ENCODE peak calls at places on chromosomes 1 and 21, in eight cellular contexts. K, Z, Q, L, N, V, G and B are unnamed samples.

GRCh38 chr1:12046749-12047119 is 16.4 kb upstream of the TNFRSF8 start:
- DNase-seq in K (no peak), Z (no peak), Q (no peak), L (no peak), N (no peak), V (no peak), G (no peak), B (no peak)

GRCh38 chr1:206794294-206794908 is 22.1 kb upstream of the IL10 start:
- DNase-seq in K (no peak), Z (no peak), Q (no peak), L (no peak), N (no peak), V (no peak), G (no peak), B (no peak)

GRCh38 chr1:52159033-52159789 is 17.3 kb downstream of the ZFYVE9 start:
- DNase-seq in K (no peak), Z (no peak), Q (no peak), L (no peak), N (no peak), V (no peak), G (no peak), B (no peak)

GRCh38 chr1:238558746-238559145 is 668.0 kb upstream of the ZP4 start:
- DNase-seq in K (no peak), Z (no peak), Q (no peak), L (no peak), N (no peak), V (no peak), G (no peak), B (no peak)

GRCh38 chr1:201019321-201019977 is 4.1 kb downstream of the KIF21B start:
- DNase-seq in K (peak), Z (no peak), Q (no peak), L (no peak), N (no peak), V (peak), G (no peak), B (no peak)

GRCh38 chr1:108963052-108963686 is at the start of gene CLCC1:
- DNase-seq in K (peak), Z (peak), Q (peak), L (peak), N (peak), V (peak), G (peak), B (peak)

GRCh38 chr1:19606817-19607706 is 37.0 kb upstream of the NBL1 start:
- DNase-seq in K (no peak), Z (no peak), Q (no peak), L (no peak), N (no peak), V (no peak), G (no peak), B (no peak)

GRCh38 chr1:37478890-37479254 is 4.5 kb downstream of the ZC3H12A start:
- DNase-seq in K (no peak), Z (no peak), Q (no peak), L (no peak), N (no peak), V (no peak), G (no peak), B (no peak)

GRCh38 chr1:51621161-51621560 is 4.3 kb downstream of the OSBPL9 start:
- DNase-seq in K (no peak), Z (no peak), Q (no peak), L (no peak), N (no peak), V (peak), G (no peak), B (peak)

GRCh38 chr1:86703696-86704455 is 500 bp upstream of the SH3GLB1 start:
- DNase-seq in K (no peak), Z (no peak), Q (no peak), L (no peak), N (no peak), V (peak), G (peak), B (peak)

GRCh38 chr1:34829250-34829649 is 30.3 kb downstream of the SMIM12 start:
- DNase-seq in K (no peak), Z (no peak), Q (no peak), L (no peak), N (no peak), V (no peak), G (no peak), B (no peak)

GRCh38 chr1:102687383-102687782 is 420.9 kb downstream of the COL11A1 start:
- DNase-seq in K (no peak), Z (no peak), Q (no peak), L (no peak), N (no peak), V (no peak), G (no peak), B (no peak)

GRCh38 chr1:215160351-215160750 is 77.8 kb downstream of the KCNK2 start:
- DNase-seq in K (no peak), Z (no peak), Q (no peak), L (no peak), N (no peak), V (no peak), G (no peak), B (no peak)

GRCh38 chr1:236913371-236914037 is 90.7 kb downstream of the MT1HL1 start:
- DNase-seq in K (no peak), Z (no peak), Q (no peak), L (no peak), N (no peak), V (peak), G (no peak), B (no peak)

GRCh38 chr21:35850542-35851103 is 209.7 kb downstream of the SETD4 start:
- DNase-seq in K (no peak), Z (no peak), Q (no peak), L (no peak), N (no peak), V (no peak), G (peak), B (no peak)

GRCh38 chr1:86704972-86705632 is 726 bp downstream of the SH3GLB1 start:
- DNase-seq in K (no peak), Z (peak), Q (no peak), L (peak), N (peak), V (peak), G (peak), B (peak)

GRCh38 chr1:204996981-204997380 is 46.0 kb upstream of the CNTN2 start:
- DNase-seq in K (no peak), Z (no peak), Q (no peak), L (no peak), N (no peak), V (no peak), G (no peak), B (no peak)

GRCh38 chr1:113804421-113805255 is 7.6 kb downstream of the RSBN1 start:
- DNase-seq in K (no peak), Z (peak), Q (no peak), L (no peak), N (no peak), V (peak), G (no peak), B (no peak)

GRCh38 chr1:58249729-58250586 is 296.6 kb downstream of the OMA1 start:
- DNase-seq in K (peak), Z (peak), Q (no peak), L (no peak), N (no peak), V (peak), G (no peak), B (peak)

DNA sequence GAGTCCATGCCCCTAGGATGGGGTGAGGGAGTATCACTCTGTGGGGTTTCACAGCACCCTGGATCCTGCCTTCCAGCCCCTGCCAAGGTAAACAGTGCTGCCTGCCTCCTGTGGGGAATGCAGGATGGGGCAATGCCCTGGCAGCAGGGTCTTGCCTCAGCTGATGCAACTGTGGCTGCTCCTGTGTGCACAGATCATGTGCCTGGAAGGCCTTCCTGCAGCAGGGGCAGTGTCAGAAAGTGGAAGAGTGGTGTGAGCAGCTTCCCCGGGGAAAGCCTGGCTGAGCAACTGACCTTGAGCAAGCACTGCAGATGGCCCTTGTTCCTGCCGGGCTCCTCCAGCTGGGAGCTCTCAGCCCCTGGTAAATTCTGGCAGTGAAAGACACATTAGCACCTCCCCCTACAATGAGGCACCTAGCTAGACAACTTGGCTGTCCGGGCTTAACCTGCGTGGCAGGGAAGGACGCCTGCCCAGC is 9.9 kb downstream of the TOR3A start:
- DNase-seq in K (no peak), Z (no peak), Q (no peak), L (no peak), N (peak), V (no peak), G (peak), B (no peak)
- TF ChIP-seq POLR2AphosphoS5 in K (no peak), Z (no peak), Q (no peak), L (no peak), N (peak), V (no peak), G (no peak), B (no peak)

GRCh38 chr1:151989131-151989868 is 4.4 kb downstream of the S100A10 start:
- DNase-seq in K (no peak), Z (no peak), Q (no peak), L (no peak), N (peak), V (no peak), G (peak), B (no peak)
- TF ChIP-seq POLR2AphosphoS5 in K (no peak), Z (peak), Q (no peak), L (no peak), N (no peak), V (no peak), G (peak), B (no peak)

DNA sequence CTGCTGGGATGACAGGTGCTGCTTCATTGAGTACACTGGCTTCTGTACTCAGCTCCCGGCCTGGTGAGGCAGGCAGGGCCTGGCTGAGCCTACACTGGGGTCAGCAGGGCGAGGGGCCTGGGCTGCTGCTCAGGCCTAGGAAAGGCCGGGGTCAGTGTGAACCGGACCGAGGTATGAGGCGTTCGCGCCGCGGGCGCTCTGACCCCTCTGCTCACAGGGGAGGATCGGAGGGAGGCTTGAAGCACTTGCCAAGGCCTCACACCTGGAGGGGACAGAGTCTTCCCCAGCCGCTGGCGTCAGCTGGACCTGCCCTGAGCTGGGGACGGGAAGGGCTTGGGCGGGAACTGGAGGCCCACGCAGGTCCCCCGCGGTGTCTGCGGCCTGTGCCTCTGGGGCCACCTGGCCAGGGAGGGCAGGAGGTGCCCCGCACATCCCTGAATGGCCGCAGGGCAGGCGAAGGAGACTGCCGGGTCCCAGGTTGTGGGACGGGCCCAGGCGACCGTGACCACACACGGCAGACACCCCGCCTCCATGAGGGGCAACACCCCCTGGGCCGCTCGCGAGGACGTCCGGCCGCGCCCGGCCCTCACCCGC is 466 bp downstream of the PEX10 start:
- DNase-seq in K (peak), Z (no peak), Q (no peak), L (no peak), N (no peak), V (no peak), G (no peak), B (no peak)
- TF ChIP-seq POLR2AphosphoS5 in K (no peak), Z (no peak), Q (no peak), L (no peak), N (no peak), V (no peak), G (no peak), B (no peak)

GRCh38 chr1:20648438-20648837 is 12.7 kb downstream of the DDOST start:
- DNase-seq in K (no peak), Z (no peak), Q (no peak), L (no peak), N (no peak), V (no peak), G (no peak), B (no peak)
- TF ChIP-seq POLR2AphosphoS5 in K (peak), Z (no peak), Q (no peak), L (no peak), N (no peak), V (no peak), G (no peak), B (no peak)

DNA sequence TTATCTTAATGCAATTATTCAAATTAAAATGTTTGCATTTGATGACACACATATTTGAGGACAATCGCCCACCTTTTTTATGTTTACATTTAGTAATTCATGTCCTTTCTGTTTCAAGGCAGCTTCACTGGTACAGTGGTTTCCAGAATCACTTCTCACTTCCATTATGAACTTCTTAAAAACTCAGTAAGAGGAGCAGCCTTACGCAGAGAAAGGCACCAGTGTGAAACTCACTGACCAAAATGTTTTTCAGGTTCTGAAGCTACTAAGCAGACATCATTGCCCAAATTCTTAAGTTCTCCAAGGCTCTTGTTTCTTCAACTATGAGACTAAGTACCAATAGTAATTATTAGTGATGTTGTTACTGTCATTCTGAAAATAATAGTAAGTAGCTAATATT is 353.1 kb upstream of the CXADR start:
- DNase-seq in K (no peak), Z (no peak), Q (no peak), L (no peak), N (no peak), V (no peak), G (no peak), B (no peak)
- TF ChIP-seq POLR2AphosphoS5 in K (no peak), Z (no peak), Q (no peak), L (no peak), N (no peak), V (no peak), G (no peak), B (no peak)

GRCh38 chr1:240511789-240512188 is 100.2 kb downstream of the GREM2 start:
- DNase-seq in K (no peak), Z (no peak), Q (no peak), L (no peak), N (no peak), V (no peak), G (no peak), B (no peak)

GRCh38 chr1:240517891-240518290 is 94.1 kb downstream of the GREM2 start:
- DNase-seq in K (no peak), Z (no peak), Q (no peak), L (no peak), N (no peak), V (no peak), G (no peak), B (no peak)

GRCh38 chr1:240515505-240515904 is 96.5 kb downstream of the GREM2 start:
- DNase-seq in K (no peak), Z (no peak), Q (no peak), L (no peak), N (no peak), V (no peak), G (no peak), B (no peak)

GRCh38 chr1:240516069-240516468 is 95.9 kb downstream of the GREM2 start:
- DNase-seq in K (no peak), Z (no peak), Q (no peak), L (no peak), N (no peak), V (no peak), G (no peak), B (no peak)
- TF ChIP-seq POLR2AphosphoS5 in K (no peak), Z (no peak), Q (no peak), L (no peak), N (no peak), V (no peak), G (no peak), B (no peak)

DNA sequence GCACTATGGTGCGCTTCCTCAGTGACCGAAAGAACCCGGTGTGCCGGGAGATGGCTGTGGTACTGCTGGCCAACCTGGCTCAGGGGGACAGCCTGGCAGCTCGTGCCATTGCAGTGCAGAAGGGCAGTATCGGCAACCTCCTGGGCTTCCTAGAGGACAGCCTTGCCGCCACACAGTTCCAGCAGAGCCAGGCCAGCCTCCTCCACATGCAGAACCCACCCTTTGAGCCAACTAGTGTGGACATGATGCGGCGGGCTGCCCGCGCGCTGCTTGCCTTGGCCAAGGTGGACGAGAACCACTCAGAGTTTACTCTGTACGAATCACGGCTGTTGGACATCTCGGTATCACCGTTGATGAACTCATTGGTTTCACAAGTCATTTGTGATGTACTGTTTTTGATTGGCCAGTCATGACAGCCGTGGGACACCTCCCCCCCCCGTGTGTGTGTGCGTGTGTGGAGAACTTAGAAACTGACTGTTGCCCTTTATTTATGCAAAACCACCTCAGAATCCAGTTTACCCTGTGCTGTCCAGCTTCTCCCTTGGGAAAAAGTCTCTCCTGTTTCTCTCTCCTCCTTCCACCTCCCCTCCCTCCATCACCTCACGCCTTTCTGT is 7.3 kb upstream of the PIGV start:
- DNase-seq in K (no peak), Z (no peak), Q (no peak), L (no peak), N (no peak), V (no peak), G (no peak), B (no peak)
- TF ChIP-seq POLR2AphosphoS5 in K (no peak), Z (no peak), Q (no peak), L (no peak), N (no peak), V (no peak), G (no peak), B (no peak)

DNA sequence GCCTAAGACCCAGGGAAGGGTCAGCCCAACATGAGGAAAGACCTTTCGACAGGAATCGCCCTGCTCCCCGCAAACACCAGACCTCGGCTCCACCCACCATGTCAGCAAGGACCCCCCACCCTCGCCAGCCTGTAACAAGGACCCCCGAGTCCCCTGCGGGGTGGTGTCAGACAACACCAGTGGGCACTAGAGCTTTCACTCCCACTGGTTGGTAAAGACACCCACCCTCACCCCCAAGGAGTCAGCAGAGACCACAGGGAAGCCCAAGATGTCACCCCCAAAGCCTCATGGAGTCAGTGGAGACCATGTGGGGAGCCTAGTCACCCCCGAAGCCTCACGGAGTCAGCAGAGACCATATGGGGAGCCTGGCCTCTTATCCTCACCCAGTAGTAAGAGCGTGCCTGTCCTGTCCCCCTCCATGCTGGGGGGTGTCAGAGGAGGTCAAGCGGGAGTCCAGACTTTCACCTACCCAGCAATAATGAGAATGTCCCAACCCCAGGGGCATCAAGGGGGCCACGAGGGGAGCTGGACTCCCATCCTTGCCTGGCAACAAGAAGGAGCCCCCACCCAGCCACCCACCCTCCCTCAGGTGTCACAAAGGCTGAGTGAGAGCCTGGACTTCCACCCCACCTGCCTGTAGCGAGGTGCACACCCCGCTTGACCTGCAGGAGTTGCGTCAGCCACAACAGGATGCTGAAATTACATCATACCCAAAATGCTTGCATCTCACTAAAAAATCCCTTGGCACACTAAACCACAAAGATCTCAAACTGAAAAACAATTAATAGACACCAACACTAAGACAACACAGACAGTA is 24.8 kb downstream of the SLC19A1 start:
- DNase-seq in K (no peak), Z (no peak), Q (no peak), L (no peak), N (no peak), V (no peak), G (peak), B (no peak)
- TF ChIP-seq POLR2AphosphoS5 in K (no peak), Z (no peak), Q (no peak), L (no peak), N (no peak), V (no peak), G (no peak), B (no peak)